ENCODE peak calls at places on chromosomes 4 and X, in ten cellular contexts. One of them, this sample, is unnamed.

GRCh38 chr4:158211288-158211687 is 1.0 kb downstream of the TMEM144 start:
- DNase-seq in CD4-positive, alpha-beta memory T cell: no peak
- DNase-seq in psoas muscle: no peak
- DNase-seq in MM.1S: no peak
- DNase-seq in lower lobe of right lung: no peak
- DNase-seq in A549: no peak
- DNase-seq in RWPE2: no peak
- DNase-seq in suprapubic skin: no peak
- DNase-seq in astrocyte of the spinal cord: no peak
- DNase-seq in heart left ventricle: no peak
- DNase-seq in this sample: no peak

GRCh38 chr4:8101213-8101781 is 57.3 kb downstream of the ABLIM2 start:
- DNase-seq in psoas muscle: peak; percentile 93
- DNase-seq in heart left ventricle: no peak
- DNase-seq in lower lobe of right lung: peak; percentile 72
- DNase-seq in A549: no peak
- DNase-seq in CD4-positive, alpha-beta memory T cell: no peak
- DNase-seq in RWPE2: peak; percentile 96
- DNase-seq in astrocyte of the spinal cord: no peak
- DNase-seq in suprapubic skin: no peak
- DNase-seq in MM.1S: no peak
- DNase-seq in this sample: no peak

GRCh38 chr4:138259801-138260200 is 17.7 kb upstream of the SLC7A11 start:
- DNase-seq in heart left ventricle: no peak
- DNase-seq in CD4-positive, alpha-beta memory T cell: no peak
- DNase-seq in psoas muscle: no peak
- DNase-seq in suprapubic skin: no peak
- DNase-seq in A549: no peak
- DNase-seq in astrocyte of the spinal cord: peak; percentile 54
- DNase-seq in lower lobe of right lung: no peak
- DNase-seq in MM.1S: no peak
- DNase-seq in RWPE2: no peak
- DNase-seq in this sample: no peak

GRCh38 chr4:633976-634598 is 8.7 kb downstream of the PDE6B start:
- DNase-seq in psoas muscle: no peak
- DNase-seq in heart left ventricle: peak; percentile 15
- DNase-seq in CD4-positive, alpha-beta memory T cell: no peak
- DNase-seq in RWPE2: peak; percentile 49
- DNase-seq in MM.1S: no peak
- DNase-seq in astrocyte of the spinal cord: no peak
- DNase-seq in suprapubic skin: peak; percentile 48
- DNase-seq in A549: no peak
- DNase-seq in lower lobe of right lung: peak; percentile 40
- DNase-seq in this sample: peak; percentile 70

GRCh38 chr4:74258949-74259348 is 49.3 kb upstream of the EPGN start:
- DNase-seq in MM.1S: no peak
- DNase-seq in heart left ventricle: peak; percentile 33
- DNase-seq in A549: no peak
- DNase-seq in RWPE2: no peak
- DNase-seq in lower lobe of right lung: no peak
- DNase-seq in astrocyte of the spinal cord: peak; percentile 35
- DNase-seq in CD4-positive, alpha-beta memory T cell: no peak
- DNase-seq in suprapubic skin: no peak
- DNase-seq in psoas muscle: no peak
- DNase-seq in this sample: no peak

GRCh38 chr4:76203541-76203940 is 10.1 kb downstream of the SCARB2 start:
- DNase-seq in heart left ventricle: no peak
- DNase-seq in astrocyte of the spinal cord: no peak
- DNase-seq in CD4-positive, alpha-beta memory T cell: no peak
- DNase-seq in lower lobe of right lung: no peak
- DNase-seq in suprapubic skin: no peak
- DNase-seq in MM.1S: peak; percentile 49
- DNase-seq in psoas muscle: peak; percentile 42
- DNase-seq in RWPE2: no peak
- DNase-seq in A549: no peak
- DNase-seq in this sample: no peak

GRCh38 chr4:55340246-55340645 is 5.8 kb upstream of the SRD5A3 start:
- DNase-seq in psoas muscle: no peak
- DNase-seq in astrocyte of the spinal cord: no peak
- DNase-seq in CD4-positive, alpha-beta memory T cell: no peak
- DNase-seq in A549: no peak
- DNase-seq in suprapubic skin: no peak
- DNase-seq in lower lobe of right lung: no peak
- DNase-seq in heart left ventricle: no peak
- DNase-seq in RWPE2: no peak
- DNase-seq in MM.1S: no peak
- DNase-seq in this sample: no peak

GRCh38 chr4:188783606-188784157 is 644.4 kb downstream of the TRIML1 start:
- DNase-seq in RWPE2: no peak
- DNase-seq in heart left ventricle: no peak
- DNase-seq in MM.1S: no peak
- DNase-seq in suprapubic skin: no peak
- DNase-seq in astrocyte of the spinal cord: no peak
- DNase-seq in CD4-positive, alpha-beta memory T cell: no peak
- DNase-seq in psoas muscle: no peak
- DNase-seq in A549: no peak
- DNase-seq in lower lobe of right lung: no peak
- DNase-seq in this sample: no peak

GRCh38 chr4:70670332-70671014 is 4.2 kb upstream of the JCHAIN start:
- DNase-seq in CD4-positive, alpha-beta memory T cell: no peak
- DNase-seq in astrocyte of the spinal cord: peak; percentile 35
- DNase-seq in heart left ventricle: no peak
- DNase-seq in suprapubic skin: no peak
- DNase-seq in psoas muscle: no peak
- DNase-seq in RWPE2: no peak
- DNase-seq in lower lobe of right lung: no peak
- DNase-seq in A549: no peak
- DNase-seq in MM.1S: no peak
- DNase-seq in this sample: no peak

GRCh38 chrX:105461013-105461412 is 240.5 kb upstream of the TEX13A start:
- DNase-seq in heart left ventricle: no peak
- DNase-seq in astrocyte of the spinal cord: no peak
- DNase-seq in lower lobe of right lung: no peak
- DNase-seq in psoas muscle: no peak
- DNase-seq in A549: no peak
- DNase-seq in suprapubic skin: no peak
- DNase-seq in MM.1S: no peak
- DNase-seq in CD4-positive, alpha-beta memory T cell: no peak
- DNase-seq in RWPE2: no peak
- DNase-seq in this sample: no peak

GRCh38 chr4:33658971-33659370 is 2585.3 kb downstream of the ARAP2 start:
- DNase-seq in MM.1S: no peak
- DNase-seq in CD4-positive, alpha-beta memory T cell: no peak
- DNase-seq in heart left ventricle: no peak
- DNase-seq in psoas muscle: no peak
- DNase-seq in RWPE2: no peak
- DNase-seq in suprapubic skin: no peak
- DNase-seq in astrocyte of the spinal cord: no peak
- DNase-seq in A549: no peak
- DNase-seq in lower lobe of right lung: no peak
- DNase-seq in this sample: no peak

GRCh38 chr4:27123050-27123768 is 262.6 kb downstream of the STIM2 start:
- DNase-seq in lower lobe of right lung: no peak
- DNase-seq in CD4-positive, alpha-beta memory T cell: no peak
- DNase-seq in suprapubic skin: no peak
- DNase-seq in psoas muscle: no peak
- DNase-seq in MM.1S: no peak
- DNase-seq in A549: no peak
- DNase-seq in heart left ventricle: no peak
- DNase-seq in astrocyte of the spinal cord: peak; percentile 56
- DNase-seq in RWPE2: no peak
- DNase-seq in this sample: peak; percentile 37

GRCh38 chr4:13547563-13548041 is 3.3 kb upstream of the NKX3-2 start:
- DNase-seq in CD4-positive, alpha-beta memory T cell: no peak
- DNase-seq in astrocyte of the spinal cord: no peak
- DNase-seq in A549: no peak
- DNase-seq in MM.1S: peak; percentile 56
- DNase-seq in lower lobe of right lung: no peak
- DNase-seq in heart left ventricle: no peak
- DNase-seq in RWPE2: no peak
- DNase-seq in suprapubic skin: no peak
- DNase-seq in psoas muscle: no peak
- DNase-seq in this sample: peak; percentile 88

GRCh38 chr4:5052726-5053425 is 1.6 kb downstream of the STK32B start:
- DNase-seq in RWPE2: no peak
- DNase-seq in suprapubic skin: no peak
- DNase-seq in MM.1S: no peak
- DNase-seq in A549: no peak
- DNase-seq in CD4-positive, alpha-beta memory T cell: no peak
- DNase-seq in heart left ventricle: no peak
- DNase-seq in psoas muscle: no peak
- DNase-seq in astrocyte of the spinal cord: no peak
- DNase-seq in lower lobe of right lung: no peak
- DNase-seq in this sample: no peak

GRCh38 chr4:8274772-8275241 is 5.3 kb downstream of the HTRA3 start:
- DNase-seq in suprapubic skin: peak; percentile 94
- DNase-seq in RWPE2: no peak
- DNase-seq in astrocyte of the spinal cord: peak; percentile 93
- DNase-seq in CD4-positive, alpha-beta memory T cell: no peak
- DNase-seq in psoas muscle: peak; percentile 92
- DNase-seq in MM.1S: no peak
- DNase-seq in heart left ventricle: peak; percentile 94
- DNase-seq in A549: no peak
- DNase-seq in lower lobe of right lung: peak; percentile 60
- DNase-seq in this sample: peak; percentile 76

GRCh38 chrX:153773741-153774575 is 6.9 kb upstream of the SRPK3 start:
- DNase-seq in CD4-positive, alpha-beta memory T cell: no peak
- DNase-seq in lower lobe of right lung: peak; percentile 27
- DNase-seq in heart left ventricle: peak; percentile 16
- DNase-seq in suprapubic skin: no peak
- DNase-seq in psoas muscle: peak; percentile 12
- DNase-seq in A549: no peak
- DNase-seq in astrocyte of the spinal cord: no peak
- DNase-seq in RWPE2: peak; percentile 45
- DNase-seq in MM.1S: no peak
- DNase-seq in this sample: peak; percentile 64

GRCh38 chr4:16443504-16444088 is 217.3 kb upstream of the TAPT1 start:
- DNase-seq in CD4-positive, alpha-beta memory T cell: peak; percentile 8
- DNase-seq in astrocyte of the spinal cord: peak; percentile 37
- DNase-seq in psoas muscle: no peak
- DNase-seq in suprapubic skin: no peak
- DNase-seq in MM.1S: peak; percentile 53
- DNase-seq in A549: peak; percentile 27
- DNase-seq in RWPE2: no peak
- DNase-seq in heart left ventricle: no peak
- DNase-seq in lower lobe of right lung: no peak
- DNase-seq in this sample: peak; percentile 36

DNA sequence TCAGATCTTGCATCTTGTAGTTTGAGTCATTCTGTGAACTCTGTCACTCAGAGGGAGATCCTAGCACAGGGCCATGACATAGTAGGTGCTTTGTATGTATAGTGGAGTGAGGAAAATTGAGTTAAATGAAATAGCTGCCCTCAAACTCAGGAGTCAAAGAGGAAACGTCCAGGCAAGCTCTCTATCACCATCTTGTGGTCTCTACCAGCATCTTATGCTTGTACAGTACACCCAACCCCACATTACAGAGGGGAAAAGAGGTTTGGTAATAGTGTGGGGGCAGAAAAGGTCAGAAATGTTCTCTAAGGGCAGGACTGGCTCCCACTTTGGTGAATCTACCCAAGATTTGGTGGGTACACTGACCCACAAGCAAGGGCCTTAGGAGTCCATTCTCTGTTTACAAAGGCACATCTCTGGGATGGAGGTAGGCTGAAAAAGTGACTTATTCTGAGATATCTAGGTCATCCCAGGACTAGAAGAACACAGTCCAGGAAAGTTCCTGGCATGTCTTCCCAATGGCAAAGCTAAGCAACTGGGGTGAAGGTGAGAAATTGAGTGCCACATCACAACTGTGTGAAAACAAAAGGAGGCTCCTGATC is 131.8 kb downstream of the OR13H1 start:
- DNase-seq in RWPE2: no peak
- DNase-seq in astrocyte of the spinal cord: peak; percentile 13
- DNase-seq in MM.1S: peak; percentile 52
- DNase-seq in lower lobe of right lung: no peak
- DNase-seq in heart left ventricle: no peak
- DNase-seq in suprapubic skin: no peak
- DNase-seq in CD4-positive, alpha-beta memory T cell: no peak
- DNase-seq in psoas muscle: no peak
- DNase-seq in A549: peak; percentile 47
- DNase-seq in this sample: peak; percentile 56
- H3K4me3 ChIP-seq in RWPE2: no peak overlapping the region
- H3K4me3 ChIP-seq in astrocyte of the spinal cord: no peak overlapping the region
- H3K4me3 ChIP-seq in MM.1S: no peak overlapping the region
- H3K4me3 ChIP-seq in lower lobe of right lung: no peak overlapping the region
- H3K4me3 ChIP-seq in heart left ventricle: no peak overlapping the region
- H3K4me3 ChIP-seq in suprapubic skin: no peak overlapping the region
- H3K4me3 ChIP-seq in CD4-positive, alpha-beta memory T cell: no peak overlapping the region
- H3K4me3 ChIP-seq in psoas muscle: no peak overlapping the region
- H3K4me3 ChIP-seq in A549: no peak overlapping the region
- H3K4me3 ChIP-seq in this sample: no peak overlapping the region

GRCh38 chr4:109703664-109704351 is 563 bp upstream of the CASP6 start:
- DNase-seq in psoas muscle: no peak
- DNase-seq in heart left ventricle: no peak
- DNase-seq in MM.1S: no peak
- DNase-seq in suprapubic skin: no peak
- DNase-seq in astrocyte of the spinal cord: no peak
- DNase-seq in CD4-positive, alpha-beta memory T cell: no peak
- DNase-seq in A549: no peak
- DNase-seq in lower lobe of right lung: no peak
- DNase-seq in RWPE2: no peak
- DNase-seq in this sample: no peak
- H3K4me3 ChIP-seq in psoas muscle: peak overlapping the region; percentile 77
- H3K4me3 ChIP-seq in heart left ventricle: peak overlapping the region; percentile 88
- H3K4me3 ChIP-seq in MM.1S: peak overlapping the region; percentile 86
- H3K4me3 ChIP-seq in suprapubic skin: peak overlapping the region; percentile 77
- H3K4me3 ChIP-seq in astrocyte of the spinal cord: peak overlapping the region; percentile 78
- H3K4me3 ChIP-seq in CD4-positive, alpha-beta memory T cell: peak overlapping the region; percentile 38
- H3K4me3 ChIP-seq in A549: peak overlapping the region; percentile 66
- H3K4me3 ChIP-seq in lower lobe of right lung: peak overlapping the region; percentile 77
- H3K4me3 ChIP-seq in RWPE2: peak overlapping the region; percentile 58
- H3K4me3 ChIP-seq in this sample: peak overlapping the region; percentile 84

DNA sequence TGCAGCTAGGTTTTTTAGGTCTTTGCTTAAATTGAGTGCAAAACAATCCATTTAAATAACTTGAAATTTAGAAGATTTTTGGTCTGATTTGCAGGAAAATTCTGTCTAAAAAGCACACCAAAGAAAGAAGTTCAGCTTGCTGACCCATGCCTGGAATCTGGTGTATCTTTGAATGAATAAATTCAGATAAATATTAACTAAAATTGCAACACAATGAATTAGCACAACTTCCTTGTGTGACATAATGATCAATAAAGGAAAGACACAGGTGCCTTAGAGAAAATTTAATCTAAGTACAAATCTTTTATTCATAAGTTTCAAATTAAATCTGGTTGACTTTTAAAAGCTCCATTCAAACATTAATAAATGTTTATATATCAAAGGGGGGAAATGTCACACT is 791.5 kb upstream of the LCORL start:
- DNase-seq in A549: no peak
- DNase-seq in CD4-positive, alpha-beta memory T cell: no peak
- DNase-seq in psoas muscle: no peak
- DNase-seq in MM.1S: no peak
- DNase-seq in heart left ventricle: no peak
- DNase-seq in lower lobe of right lung: no peak
- DNase-seq in astrocyte of the spinal cord: no peak
- DNase-seq in RWPE2: no peak
- DNase-seq in suprapubic skin: no peak
- DNase-seq in this sample: no peak
- H3K4me3 ChIP-seq in A549: no peak overlapping the region
- H3K4me3 ChIP-seq in CD4-positive, alpha-beta memory T cell: no peak overlapping the region
- H3K4me3 ChIP-seq in psoas muscle: no peak overlapping the region
- H3K4me3 ChIP-seq in MM.1S: no peak overlapping the region
- H3K4me3 ChIP-seq in heart left ventricle: no peak overlapping the region
- H3K4me3 ChIP-seq in lower lobe of right lung: no peak overlapping the region
- H3K4me3 ChIP-seq in astrocyte of the spinal cord: no peak overlapping the region
- H3K4me3 ChIP-seq in RWPE2: no peak overlapping the region
- H3K4me3 ChIP-seq in suprapubic skin: no peak overlapping the region
- H3K4me3 ChIP-seq in this sample: no peak overlapping the region

GRCh38 chrX:116276191-116276700 is 105.7 kb downstream of the AGTR2 start:
- DNase-seq in RWPE2: no peak
- DNase-seq in heart left ventricle: no peak
- DNase-seq in astrocyte of the spinal cord: peak; percentile 14
- DNase-seq in MM.1S: no peak
- DNase-seq in psoas muscle: no peak
- DNase-seq in CD4-positive, alpha-beta memory T cell: no peak
- DNase-seq in A549: no peak
- DNase-seq in suprapubic skin: no peak
- DNase-seq in lower lobe of right lung: no peak
- DNase-seq in this sample: no peak
- H3K4me3 ChIP-seq in RWPE2: no peak overlapping the region
- H3K4me3 ChIP-seq in heart left ventricle: no peak overlapping the region
- H3K4me3 ChIP-seq in astrocyte of the spinal cord: no peak overlapping the region
- H3K4me3 ChIP-seq in MM.1S: no peak overlapping the region
- H3K4me3 ChIP-seq in psoas muscle: no peak overlapping the region
- H3K4me3 ChIP-seq in CD4-positive, alpha-beta memory T cell: no peak overlapping the region
- H3K4me3 ChIP-seq in A549: no peak overlapping the region
- H3K4me3 ChIP-seq in suprapubic skin: no peak overlapping the region
- H3K4me3 ChIP-seq in lower lobe of right lung: no peak overlapping the region
- H3K4me3 ChIP-seq in this sample: no peak overlapping the region